ENCODE peak calls at places on chromosomes 7 and 10, in five cellular contexts. M, Y, I, Q and W are unnamed samples.

GRCh38 chr7:22150221-22150620 is 204.5 kb upstream of the CDCA7L start:
- DNase-seq in M (no peak), Q (no peak), Y (peak; percentile 41), I (no peak), W (no peak)

GRCh38 chr10:112532053-112532658 is 85.1 kb downstream of the VTI1A start:
- DNase-seq in Y (peak; percentile 68), Q (no peak), M (no peak), I (no peak), W (peak; percentile 55)

GRCh38 chr10:132193907-132194552 is 7.3 kb downstream of the DPYSL4 start:
- DNase-seq in Q (peak; percentile 17), I (no peak), Y (no peak), M (peak; percentile 6), W (no peak)

GRCh38 chr10:119497243-119497642 is 45.3 kb downstream of the RGS10 start:
- DNase-seq in Y (no peak), Q (no peak), M (no peak), I (no peak), W (no peak)

GRCh38 chr10:111076191-111076681 is 593 bp upstream of the ADRA2A start:
- DNase-seq in Q (no peak), M (peak; percentile 14), I (peak; percentile 58), Y (peak; percentile 51), W (no peak)

GRCh38 chr7:51647931-51648351 is 331.3 kb upstream of the COBL start:
- DNase-seq in M (no peak), Y (peak; percentile 0), Q (peak; percentile 49), I (no peak), W (no peak)

GRCh38 chr7:41889040-41889439 is 186.2 kb upstream of the INHBA start:
- DNase-seq in Q (no peak), I (no peak), Y (no peak), M (no peak), W (no peak)

GRCh38 chr7:138784692-138785091 is 13.1 kb upstream of the TMEM213 start:
- DNase-seq in Q (no peak), M (no peak), I (no peak), Y (no peak), W (no peak)

GRCh38 chr7:122884186-122884585 is 2.1 kb downstream of the CADPS2 start:
- DNase-seq in I (no peak), Y (no peak), M (no peak), Q (no peak), W (no peak)

GRCh38 chr7:136067277-136067676 is 90.1 kb upstream of the MTPN start:
- DNase-seq in Q (no peak), Y (no peak), I (no peak), M (no peak), W (no peak)

GRCh38 chr7:16811555-16811954 is 6.8 kb upstream of the AGR2 start:
- DNase-seq in M (no peak), I (no peak), Q (no peak), Y (peak; percentile 28), W (no peak)

GRCh38 chr7:35648367-35648766 is 46.6 kb downstream of the HERPUD2 start:
- DNase-seq in Y (no peak), I (no peak), M (no peak), Q (peak; percentile 41), W (no peak)

GRCh38 chr7:28729685-28730084 is 228.4 kb downstream of the TRIL start:
- DNase-seq in Q (no peak), I (no peak), Y (peak; percentile 64), M (no peak), W (no peak)

DNA sequence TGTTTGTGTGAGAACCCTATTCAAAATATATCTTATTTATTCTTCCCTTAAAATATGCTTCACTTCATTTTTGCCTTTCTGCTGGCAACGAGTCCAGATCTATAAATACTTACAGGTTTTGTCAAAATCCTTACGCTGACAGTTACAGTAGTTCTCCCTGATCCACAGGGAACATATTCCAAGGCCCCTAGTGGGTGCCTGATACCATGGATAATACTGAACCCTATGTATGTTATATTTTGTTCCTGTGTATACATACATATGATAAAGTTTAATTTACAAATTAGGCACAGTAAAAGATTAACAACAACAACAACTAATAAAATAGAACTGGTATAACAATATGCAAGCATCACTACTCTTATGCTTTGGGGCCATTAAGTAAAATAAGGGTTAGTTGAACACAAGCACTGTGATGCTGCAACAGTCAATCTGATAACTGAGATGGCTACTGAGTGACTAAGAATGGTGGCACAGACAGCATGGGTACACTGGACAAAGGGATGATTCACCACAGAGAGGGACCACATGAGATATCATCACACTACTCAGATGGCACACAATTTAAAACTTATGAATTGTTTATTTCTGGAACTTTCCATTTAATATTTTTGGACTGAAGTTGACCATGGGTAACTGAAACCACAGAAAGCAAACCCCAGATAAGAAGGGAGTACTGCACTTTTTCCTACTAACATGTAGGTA is 29.4 kb upstream of the PCGF5 start:
- DNase-seq in I (no peak), M (no peak), Y (peak; percentile 50), Q (no peak), W (no peak)
- H3K4me3 ChIP-seq in I (no peak overlapping the region), M (no peak overlapping the region), Y (no peak overlapping the region), Q (no peak overlapping the region), W (no peak overlapping the region)

GRCh38 chr7:106009511-106010226 is 46.6 kb downstream of the CDHR3 start:
- DNase-seq in Y (peak; percentile 98), Q (no peak), I (peak; percentile 79), M (peak; percentile 47), W (peak; percentile 4)
- TF ChIP-seq CTCF in Y (peak; percentile 68), Q (peak; percentile 86), I (peak; percentile 97), M (peak; percentile 86), W (peak; percentile 93)

DNA sequence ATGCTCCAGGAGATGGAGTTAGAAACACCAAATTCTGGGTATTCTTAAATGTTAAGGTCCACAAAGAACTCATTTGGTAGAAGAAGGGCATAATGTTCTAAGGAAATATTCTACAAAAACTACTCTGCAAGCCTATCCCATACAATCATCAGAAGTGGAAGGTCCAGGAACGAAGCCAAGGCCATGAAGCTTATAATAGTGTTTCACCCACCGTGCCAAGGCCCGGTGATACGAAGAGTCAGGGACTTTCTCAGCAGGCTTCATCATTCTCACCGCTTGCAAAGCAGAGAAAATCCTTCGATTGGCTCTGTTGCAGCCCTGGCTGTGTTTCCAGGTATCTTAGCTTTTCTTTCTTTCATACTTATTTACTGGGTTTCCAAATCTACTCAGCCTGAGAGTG is 351.9 kb upstream of the CELF2 start:
- DNase-seq in Y (no peak), Q (no peak), M (no peak), I (no peak), W (no peak)
- H3K4me3 ChIP-seq in Y (no peak overlapping the region), Q (no peak overlapping the region), M (no peak overlapping the region), I (no peak overlapping the region), W (no peak overlapping the region)

GRCh38 chr7:91953618-91954017 is 13.0 kb downstream of the AKAP9 start:
- DNase-seq in I (no peak), M (peak; percentile 32), Y (no peak), Q (peak; percentile 10), W (no peak)
- TF ChIP-seq CTCF in I (peak; percentile 15), M (peak; percentile 81), Y (peak; percentile 22), Q (peak; percentile 21), W (no peak)

GRCh38 chr10:62653254-62653653 is 151.3 kb upstream of the ADO start:
- DNase-seq in Y (no peak), Q (no peak), I (no peak), M (peak; percentile 99), W (peak; percentile 98)

GRCh38 chr10:62652564-62652963 is 152.0 kb upstream of the ADO start:
- DNase-seq in Q (no peak), I (no peak), Y (no peak), M (peak; percentile 35), W (no peak)

GRCh38 chr10:62655337-62655994 is 149.1 kb upstream of the ADO start:
- DNase-seq in Y (no peak), I (no peak), M (peak; percentile 26), Q (no peak), W (peak; percentile 97)

GRCh38 chr10:62657244-62657835 is 147.2 kb upstream of the ADO start:
- DNase-seq in M (no peak), Q (no peak), I (no peak), Y (no peak), W (no peak)

GRCh38 chr10:62654966-62655336 is 149.6 kb upstream of the ADO start:
- DNase-seq in I (no peak), Y (no peak), M (no peak), Q (no peak), W (no peak)
- H3K4me3 ChIP-seq in I (no peak overlapping the region), Y (no peak overlapping the region), M (no peak overlapping the region), Q (no peak overlapping the region), W (peak overlapping the region; percentile 58)

DNA sequence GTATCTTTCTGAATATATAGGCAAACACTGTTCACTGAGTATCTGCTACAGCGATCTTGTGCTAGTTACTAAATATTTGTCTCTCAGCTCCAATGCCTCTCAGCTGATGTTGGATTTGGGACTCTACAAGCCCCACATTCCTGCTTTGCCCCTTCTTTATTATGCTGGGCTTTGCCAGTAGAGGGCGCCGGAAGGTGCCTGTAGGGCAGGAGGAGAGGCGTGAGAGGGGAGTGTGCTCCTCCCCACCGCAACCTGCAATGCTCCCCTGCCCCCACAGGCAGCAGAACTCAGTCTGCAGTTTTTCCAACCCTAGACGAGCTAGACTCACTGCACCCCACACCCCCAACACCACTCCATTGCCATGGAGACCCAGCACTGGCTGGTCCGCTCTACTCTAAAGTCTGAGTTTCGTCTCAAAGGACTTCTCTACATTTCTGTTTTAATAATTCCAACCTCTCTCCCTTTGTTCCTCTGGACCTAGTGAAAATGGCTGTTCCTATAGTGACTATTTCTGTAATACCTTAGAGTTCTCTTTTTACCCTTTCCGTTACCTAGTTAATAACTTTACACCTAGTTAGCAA is 337.6 kb downstream of the CCSER2 start:
- DNase-seq in M (peak; percentile 49), Q (peak; percentile 37), Y (no peak), I (no peak), W (no peak)
- TF ChIP-seq CTCF in M (peak; percentile 86), Q (peak; percentile 75), Y (peak; percentile 3), I (peak; percentile 16), W (peak; percentile 85)

GRCh38 chr7:134766779-134767566 is 12.5 kb upstream of the CALD1 start:
- DNase-seq in Y (peak; percentile 56), I (no peak), Q (peak; percentile 7), M (peak; percentile 77), W (peak; percentile 74)
- H3K4me3 ChIP-seq in Y (no peak overlapping the region), I (no peak overlapping the region), Q (peak overlapping the region; percentile 45), M (peak overlapping the region; percentile 12), W (no peak overlapping the region)